ENCODE peak calls at places on chromosomes 16 and 17, in seven cellular contexts. One of them, this sample, is unnamed.

GRCh38 chr16:90046971-90047713 is 27.9 kb upstream of the DBNDD1 start:
- DNase-seq in CD8-positive, alpha-beta T cell: no peak
- DNase-seq in gastrocnemius medialis: peak
- DNase-seq in breast epithelium: peak
- DNase-seq in AG04449: no peak
- DNase-seq in brain microvascular endothelial cell: no peak
- DNase-seq in pancreas: peak
- DNase-seq in this sample: no peak

GRCh38 chr16:15427648-15428239 is 6.6 kb upstream of the BMERB1 start:
- DNase-seq in CD8-positive, alpha-beta T cell: peak
- DNase-seq in gastrocnemius medialis: peak
- DNase-seq in breast epithelium: peak
- DNase-seq in AG04449: no peak
- DNase-seq in brain microvascular endothelial cell: peak
- DNase-seq in pancreas: peak
- DNase-seq in this sample: peak

GRCh38 chr17:78174870-78175642 is 6.7 kb downstream of the SYNGR2 start:
- DNase-seq in CD8-positive, alpha-beta T cell: no peak
- DNase-seq in gastrocnemius medialis: peak
- DNase-seq in breast epithelium: peak
- DNase-seq in AG04449: no peak
- DNase-seq in brain microvascular endothelial cell: no peak
- DNase-seq in pancreas: peak
- DNase-seq in this sample: no peak

GRCh38 chr17:69170377-69170776 is 28.7 kb upstream of the ABCA6 start:
- DNase-seq in CD8-positive, alpha-beta T cell: no peak
- DNase-seq in gastrocnemius medialis: no peak
- DNase-seq in breast epithelium: no peak
- DNase-seq in AG04449: no peak
- DNase-seq in brain microvascular endothelial cell: no peak
- DNase-seq in pancreas: no peak
- DNase-seq in this sample: no peak

GRCh38 chr17:49742256-49742655 is 21.7 kb downstream of the FAM117A start:
- DNase-seq in CD8-positive, alpha-beta T cell: no peak
- DNase-seq in gastrocnemius medialis: no peak
- DNase-seq in breast epithelium: no peak
- DNase-seq in AG04449: no peak
- DNase-seq in brain microvascular endothelial cell: no peak
- DNase-seq in pancreas: no peak
- DNase-seq in this sample: no peak

GRCh38 chr17:75695141-75695829 is 26.0 kb upstream of the ITGB4 start:
- DNase-seq in CD8-positive, alpha-beta T cell: no peak
- DNase-seq in gastrocnemius medialis: no peak
- DNase-seq in breast epithelium: no peak
- DNase-seq in AG04449: no peak
- DNase-seq in brain microvascular endothelial cell: no peak
- DNase-seq in pancreas: no peak
- DNase-seq in this sample: no peak

GRCh38 chr17:9230346-9230745 is 209.0 kb downstream of the NTN1 start:
- DNase-seq in CD8-positive, alpha-beta T cell: no peak
- DNase-seq in gastrocnemius medialis: no peak
- DNase-seq in breast epithelium: no peak
- DNase-seq in AG04449: no peak
- DNase-seq in brain microvascular endothelial cell: no peak
- DNase-seq in pancreas: no peak
- DNase-seq in this sample: no peak

GRCh38 chr17:44220211-44221071 is 966 bp upstream of the UBTF start:
- DNase-seq in CD8-positive, alpha-beta T cell: peak
- DNase-seq in gastrocnemius medialis: no peak
- DNase-seq in breast epithelium: no peak
- DNase-seq in AG04449: no peak
- DNase-seq in brain microvascular endothelial cell: no peak
- DNase-seq in pancreas: peak
- DNase-seq in this sample: no peak

GRCh38 chr16:17063156-17063555 is 407.6 kb downstream of the XYLT1 start:
- DNase-seq in CD8-positive, alpha-beta T cell: no peak
- DNase-seq in gastrocnemius medialis: no peak
- DNase-seq in breast epithelium: no peak
- DNase-seq in AG04449: no peak
- DNase-seq in brain microvascular endothelial cell: no peak
- DNase-seq in pancreas: no peak
- DNase-seq in this sample: no peak

GRCh38 chr17:40451420-40451819 is 8.2 kb downstream of the IGFBP4 start:
- DNase-seq in CD8-positive, alpha-beta T cell: no peak
- DNase-seq in gastrocnemius medialis: peak
- DNase-seq in breast epithelium: no peak
- DNase-seq in AG04449: no peak
- DNase-seq in brain microvascular endothelial cell: no peak
- DNase-seq in pancreas: no peak
- DNase-seq in this sample: no peak

GRCh38 chr17:40453881-40454630 is 10.8 kb downstream of the IGFBP4 start:
- DNase-seq in CD8-positive, alpha-beta T cell: no peak
- DNase-seq in gastrocnemius medialis: no peak
- DNase-seq in breast epithelium: no peak
- DNase-seq in AG04449: no peak
- DNase-seq in brain microvascular endothelial cell: no peak
- DNase-seq in pancreas: no peak
- DNase-seq in this sample: peak

GRCh38 chr17:40450175-40450574 is 6.9 kb downstream of the IGFBP4 start:
- DNase-seq in CD8-positive, alpha-beta T cell: peak
- DNase-seq in gastrocnemius medialis: no peak
- DNase-seq in breast epithelium: no peak
- DNase-seq in AG04449: no peak
- DNase-seq in brain microvascular endothelial cell: no peak
- DNase-seq in pancreas: no peak
- DNase-seq in this sample: no peak

GRCh38 chr17:40452921-40453378 is 9.7 kb downstream of the IGFBP4 start:
- DNase-seq in CD8-positive, alpha-beta T cell: no peak
- DNase-seq in gastrocnemius medialis: no peak
- DNase-seq in breast epithelium: no peak
- DNase-seq in AG04449: no peak
- DNase-seq in brain microvascular endothelial cell: no peak
- DNase-seq in pancreas: no peak
- DNase-seq in this sample: no peak

DNA sequence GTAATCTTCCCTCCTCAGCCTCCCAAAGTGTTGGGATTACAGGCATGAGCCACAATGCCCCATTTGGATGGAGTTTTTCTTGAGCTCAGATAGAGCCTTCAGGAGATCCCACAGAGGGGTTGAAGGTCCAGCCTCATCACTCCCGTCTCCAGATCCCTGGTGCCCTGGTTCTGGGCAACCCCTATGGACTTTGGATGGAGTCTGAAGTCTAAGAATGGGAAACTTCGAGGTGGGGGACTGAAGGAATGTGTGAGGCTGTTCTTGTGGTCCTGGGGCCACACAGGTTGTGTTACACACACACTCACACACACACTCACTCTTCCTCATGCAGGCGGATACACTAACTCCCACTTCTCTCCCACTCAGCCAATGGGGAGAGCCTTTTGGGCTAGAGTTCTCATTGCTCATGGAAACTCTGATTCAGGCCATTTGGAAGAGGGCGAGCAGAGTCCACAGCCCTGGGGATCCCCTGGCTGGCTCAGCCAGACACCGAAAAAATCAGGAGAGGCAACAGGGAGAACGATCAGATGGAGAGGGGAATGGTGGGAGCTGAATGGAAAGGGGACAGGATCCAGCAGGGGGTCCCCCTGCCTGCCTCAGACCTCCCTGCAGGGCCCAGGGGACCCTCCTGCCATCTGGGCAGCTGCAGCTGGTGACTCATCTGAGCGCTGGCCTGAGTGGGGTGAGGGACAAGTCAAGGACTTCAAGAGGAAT is 9.0 kb downstream of the IGFBP4 start:
- DNase-seq in CD8-positive, alpha-beta T cell: no peak
- DNase-seq in gastrocnemius medialis: peak
- DNase-seq in breast epithelium: no peak
- DNase-seq in AG04449: peak
- DNase-seq in brain microvascular endothelial cell: peak
- DNase-seq in pancreas: no peak
- DNase-seq in this sample: no peak
- H3K4me3 ChIP-seq in CD8-positive, alpha-beta T cell: no peak
- H3K4me3 ChIP-seq in gastrocnemius medialis: no peak
- H3K4me3 ChIP-seq in breast epithelium: no peak
- H3K4me3 ChIP-seq in AG04449: peak
- H3K4me3 ChIP-seq in brain microvascular endothelial cell: no peak
- H3K4me3 ChIP-seq in pancreas: no peak
- H3K4me3 ChIP-seq in this sample: no peak

DNA sequence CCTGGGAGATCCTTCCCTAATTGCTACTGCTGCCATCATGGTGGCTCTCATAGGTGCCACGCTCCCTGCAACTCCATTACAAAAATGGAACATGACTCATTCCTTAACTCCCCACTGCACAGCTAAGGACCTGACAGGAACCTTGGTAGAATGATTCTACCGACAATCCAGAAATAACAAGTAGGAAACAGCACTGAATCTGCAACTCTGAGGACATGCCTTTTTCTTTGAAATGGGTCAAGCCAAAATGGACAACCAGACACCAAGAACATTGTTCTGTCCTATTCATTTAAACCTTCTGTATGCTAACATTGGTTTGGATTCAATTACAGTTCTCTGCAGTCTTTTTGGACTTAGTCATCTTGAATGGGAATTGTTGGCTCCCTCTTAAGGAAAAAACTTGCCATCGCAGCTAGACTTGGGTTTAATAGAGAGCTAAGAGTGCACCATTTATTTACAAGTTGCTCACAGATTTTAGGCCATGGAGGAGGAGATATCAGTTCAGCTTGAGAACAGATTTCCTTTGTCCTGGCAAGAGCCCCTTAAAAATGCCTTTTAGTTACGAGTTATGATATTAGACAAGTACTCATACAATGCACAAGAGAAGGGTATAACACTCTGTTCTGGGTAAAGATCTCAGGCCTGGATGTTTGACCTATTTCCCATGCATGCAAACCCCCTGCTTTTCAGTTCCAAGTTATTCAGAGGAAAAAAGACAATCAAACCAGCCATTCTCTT is 20.9 kb upstream of the NSRP1 start:
- DNase-seq in CD8-positive, alpha-beta T cell: no peak
- DNase-seq in gastrocnemius medialis: no peak
- DNase-seq in breast epithelium: no peak
- DNase-seq in AG04449: no peak
- DNase-seq in brain microvascular endothelial cell: peak
- DNase-seq in pancreas: no peak
- DNase-seq in this sample: no peak
- TF ChIP-seq CTCF in CD8-positive, alpha-beta T cell: peak
- TF ChIP-seq CTCF in gastrocnemius medialis: no peak
- TF ChIP-seq CTCF in breast epithelium: no peak
- TF ChIP-seq CTCF in AG04449: peak
- TF ChIP-seq CTCF in brain microvascular endothelial cell: peak
- TF ChIP-seq CTCF in pancreas: no peak
- TF ChIP-seq CTCF in this sample: peak

GRCh38 chr16:14062261-14062660 is 8.9 kb upstream of the MRTFB start:
- DNase-seq in CD8-positive, alpha-beta T cell: no peak
- DNase-seq in gastrocnemius medialis: no peak
- DNase-seq in breast epithelium: no peak
- DNase-seq in AG04449: no peak
- DNase-seq in brain microvascular endothelial cell: no peak
- DNase-seq in pancreas: no peak
- DNase-seq in this sample: no peak
- H3K4me3 ChIP-seq in CD8-positive, alpha-beta T cell: no peak
- H3K4me3 ChIP-seq in gastrocnemius medialis: no peak
- H3K4me3 ChIP-seq in breast epithelium: no peak
- H3K4me3 ChIP-seq in AG04449: no peak
- H3K4me3 ChIP-seq in brain microvascular endothelial cell: no peak
- H3K4me3 ChIP-seq in pancreas: no peak
- H3K4me3 ChIP-seq in this sample: no peak

DNA sequence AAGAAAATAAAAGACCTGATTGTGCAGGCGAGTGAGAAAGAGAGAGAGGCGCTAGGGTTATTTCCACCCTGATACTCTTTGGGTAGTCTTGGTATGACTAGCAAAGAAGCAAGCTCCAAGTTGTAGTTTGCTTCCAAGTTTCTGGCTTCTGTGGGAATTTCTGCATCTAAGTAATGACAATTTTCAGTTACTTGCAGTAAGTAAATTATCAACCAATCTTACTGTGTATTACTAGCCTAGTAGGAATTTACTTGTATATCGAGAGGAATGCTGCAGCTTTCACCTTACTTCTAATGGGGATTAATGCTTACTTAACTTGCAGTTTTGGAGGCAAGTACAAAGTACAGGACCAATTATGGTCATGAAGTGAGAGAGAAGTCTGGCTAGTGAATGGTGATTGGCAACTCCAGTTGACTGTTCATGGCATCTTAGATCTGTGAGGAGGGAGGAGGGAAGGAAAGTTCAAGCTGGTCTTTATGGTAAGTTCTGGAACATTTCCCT is 31.9 kb downstream of the TENT4B start:
- DNase-seq in CD8-positive, alpha-beta T cell: no peak
- DNase-seq in gastrocnemius medialis: no peak
- DNase-seq in breast epithelium: no peak
- DNase-seq in AG04449: peak
- DNase-seq in brain microvascular endothelial cell: no peak
- DNase-seq in pancreas: no peak
- DNase-seq in this sample: no peak
- TF ChIP-seq CTCF in CD8-positive, alpha-beta T cell: no peak
- TF ChIP-seq CTCF in gastrocnemius medialis: no peak
- TF ChIP-seq CTCF in breast epithelium: no peak
- TF ChIP-seq CTCF in AG04449: no peak
- TF ChIP-seq CTCF in brain microvascular endothelial cell: no peak
- TF ChIP-seq CTCF in pancreas: no peak
- TF ChIP-seq CTCF in this sample: no peak